ENCODE peak calls at places on chromosomes 2 and 18, in four cellular contexts. N, E, G and S are unnamed samples.

GRCh38 chr2:44167311-44167907 is 1.3 kb upstream of the PPM1B start:
- DNase-seq in G (no peak), N (no peak), E (no peak), S (no peak)

GRCh38 chr2:34365937-34366336 is 766.8 kb upstream of the FAM98A start:
- DNase-seq in G (no peak), N (no peak), E (no peak), S (no peak)

GRCh38 chr18:8657873-8658521 is 47.4 kb upstream of the MTCL1 start:
- DNase-seq in G (peak), E (no peak), N (peak), S (peak)

GRCh38 chr18:42030586-42031182 is 75.7 kb downstream of the PIK3C3 start:
- DNase-seq in G (peak), E (no peak), N (peak), S (peak)

GRCh38 chr2:12761109-12761508 is 44.4 kb downstream of the TRIB2 start:
- DNase-seq in N (no peak), G (no peak), E (no peak), S (no peak)

GRCh38 chr2:173574304-173574703 is 219.6 kb downstream of the CDCA7 start:
- DNase-seq in G (no peak), E (no peak), N (no peak), S (no peak)

GRCh38 chr2:210593166-210593565 is 36.8 kb downstream of the CPS1 start:
- DNase-seq in G (peak), N (peak), E (no peak), S (no peak)

GRCh38 chr18:61922435-61922834 is 29.6 kb upstream of the RNF152 start:
- DNase-seq in E (no peak), N (no peak), G (peak), S (peak)

GRCh38 chr2:185990861-185991525 is 252.4 kb downstream of the FSIP2 start:
- DNase-seq in N (no peak), G (peak), E (no peak), S (no peak)

GRCh38 chr18:42442661-42443060 is 487.6 kb downstream of the PIK3C3 start:
- DNase-seq in E (no peak), G (no peak), N (no peak), S (no peak)

GRCh38 chr2:101770672-101771071 is 73.2 kb downstream of the MAP4K4 start:
- DNase-seq in N (peak), E (no peak), G (peak), S (peak)

GRCh38 chr2:55565613-55566012 is 46.1 kb downstream of the CFAP36 start:
- DNase-seq in G (no peak), N (no peak), E (no peak), S (no peak)

GRCh38 chr18:76953186-76953982 is 131.0 kb downstream of the ZNF236 start:
- DNase-seq in N (no peak), G (peak), E (peak), S (no peak)

GRCh38 chr18:49591271-49591670 is 29.4 kb downstream of the LIPG start:
- DNase-seq in N (no peak), E (no peak), G (no peak), S (no peak)

GRCh38 chr18:48942554-48943261 is 8.1 kb downstream of the SMAD7 start:
- DNase-seq in E (peak), G (peak), N (peak), S (peak)

GRCh38 chr18:12908706-12909105 is 24.7 kb upstream of the PTPN2 start:
- DNase-seq in G (no peak), N (no peak), E (no peak), S (no peak)

GRCh38 chr18:51417643-51418483 is 220.4 kb upstream of the MEX3C start:
- DNase-seq in G (no peak), E (no peak), N (no peak), S (no peak)

GRCh38 chr2:39608690-39609457 is 56.8 kb upstream of the TMEM178A start:
- DNase-seq in G (no peak), E (no peak), N (peak), S (no peak)

GRCh38 chr2:73297151-73297559 is 3.8 kb upstream of the EGR4 start:
- DNase-seq in E (no peak), G (no peak), N (no peak), S (no peak)

GRCh38 chr18:59395226-59396175 is 36.4 kb upstream of the LMAN1 start:
- DNase-seq in E (no peak), N (no peak), G (no peak), S (no peak)

GRCh38 chr2:106032676-106033075 is 161.4 kb downstream of the UXS1 start:
- DNase-seq in E (no peak), G (no peak), N (no peak), S (no peak)

GRCh38 chr2:111192778-111193368 is 72.2 kb downstream of the BCL2L11 start:
- DNase-seq in E (no peak), N (no peak), G (no peak), S (no peak)

GRCh38 chr18:45046961-45047360 is 366.3 kb downstream of the SETBP1 start:
- DNase-seq in N (no peak), E (no peak), G (no peak), S (no peak)

GRCh38 chr2:60826126-60826525 is 55.2 kb upstream of the REL start:
- DNase-seq in N (no peak), G (no peak), E (no peak), S (no peak)

GRCh38 chr2:15112216-15112615 is 448.9 kb downstream of the NBAS start:
- DNase-seq in E (no peak), G (peak), N (peak), S (peak)

GRCh38 chr2:171999125-171999524 is 628 bp upstream of the METAP1D start:
- DNase-seq in N (no peak), G (no peak), E (no peak), S (no peak)

GRCh38 chr18:6920099-6920955 is 190.8 kb downstream of the ARHGAP28 start:
- DNase-seq in N (peak), G (peak), E (peak), S (peak)

GRCh38 chr18:48544661-48545415 is 6.0 kb downstream of the CTIF start:
- DNase-seq in G (no peak), E (no peak), N (no peak), S (no peak)

GRCh38 chr2:6846540-6846939 is 19.2 kb downstream of the CMPK2 start:
- DNase-seq in E (no peak), G (no peak), N (no peak), S (no peak)

GRCh38 chr2:6846967-6847695 is 18.6 kb downstream of the CMPK2 start:
- DNase-seq in E (no peak), N (no peak), G (no peak), S (no peak)

GRCh38 chr2:6841537-6842287 is 24.0 kb downstream of the CMPK2 start:
- DNase-seq in G (no peak), E (no peak), N (no peak), S (no peak)

GRCh38 chr2:6845312-6845711 is 20.4 kb downstream of the CMPK2 start:
- DNase-seq in E (no peak), N (no peak), G (no peak), S (no peak)

DNA sequence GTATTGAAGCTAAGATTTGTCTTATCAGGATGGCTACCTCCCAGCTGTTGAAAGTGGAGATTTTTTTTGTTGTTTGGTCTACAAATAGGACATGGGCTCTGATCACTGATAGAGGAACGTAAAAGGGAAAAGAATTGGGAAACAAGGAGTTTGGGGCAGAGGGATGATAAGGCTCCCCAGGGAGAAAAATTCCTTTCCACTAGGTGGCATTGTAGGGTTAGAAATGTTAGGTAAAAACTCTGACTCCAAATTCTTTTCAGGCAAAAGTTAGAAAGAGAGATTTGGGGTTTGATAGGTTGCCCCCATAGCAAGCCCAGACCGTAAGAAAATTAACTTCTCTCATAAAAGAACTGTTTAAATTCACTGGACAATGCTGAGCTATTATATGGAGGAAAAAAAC is 19.8 kb downstream of the CMPK2 start:
- DNase-seq in N (no peak), E (no peak), G (no peak), S (no peak)
- TF ChIP-seq CTCF in N (no peak), E (no peak), G (no peak), S (no peak)

DNA sequence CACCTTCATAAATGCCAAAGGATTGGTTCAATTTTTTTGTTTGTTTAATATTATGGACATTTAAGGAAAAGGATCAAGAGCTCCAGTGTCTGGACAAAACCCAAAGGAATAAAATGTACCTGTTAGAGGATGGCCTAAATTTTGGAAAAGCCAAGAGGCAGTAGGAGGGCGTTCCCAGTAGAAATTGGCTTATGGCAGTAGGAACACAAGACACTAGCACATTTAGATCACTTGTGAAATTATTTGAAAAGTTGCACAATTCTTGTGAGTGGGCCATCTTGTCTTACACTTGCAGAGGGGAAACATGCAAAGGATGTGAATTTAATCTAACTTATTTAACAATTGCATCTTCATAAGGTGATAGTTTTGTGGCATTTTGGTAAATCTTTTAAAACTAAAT is 3.2 kb downstream of the BZW1 start:
- DNase-seq in E (no peak), G (no peak), N (peak), S (no peak)
- H3K4me3 ChIP-seq in E (no peak), G (no peak), N (no peak), S (no peak)

DNA sequence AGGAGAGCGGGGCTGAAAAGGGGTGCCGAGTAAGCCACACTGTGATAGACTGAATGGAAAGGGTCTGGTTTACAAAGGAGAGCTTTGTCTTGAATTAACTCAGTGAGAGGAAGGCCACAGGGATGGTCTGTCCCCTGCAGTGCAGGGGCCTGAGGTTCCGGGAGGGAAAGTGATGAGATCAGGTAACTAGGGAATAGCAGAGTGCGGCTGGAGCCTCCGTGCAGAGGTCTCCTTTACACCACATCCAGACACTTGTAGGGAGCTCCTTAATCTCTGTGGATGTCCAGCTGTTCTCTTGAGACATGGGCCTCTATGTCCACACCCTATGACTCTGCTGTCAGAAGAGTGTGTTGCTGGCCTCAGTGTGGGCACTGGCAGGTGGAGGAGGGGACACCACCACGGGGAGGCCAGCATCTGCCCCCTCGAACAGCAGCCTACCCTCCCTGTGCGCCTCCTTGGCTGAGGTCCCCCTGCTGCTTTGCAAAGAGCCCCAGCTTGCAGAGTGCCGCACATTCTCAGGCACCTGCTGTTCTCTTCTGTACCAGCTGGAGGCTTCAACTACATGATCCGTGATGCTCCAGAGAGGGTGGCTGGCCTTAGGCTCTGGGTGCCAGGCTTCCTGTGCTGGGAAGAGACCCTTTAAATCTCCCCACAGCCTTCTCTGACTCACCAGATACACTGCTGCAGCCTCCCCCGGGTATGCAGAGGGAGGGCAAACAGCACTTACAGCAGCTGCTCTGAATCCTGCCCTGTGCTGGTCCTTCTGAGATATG is 25.9 kb downstream of the ENOSF1 start:
- DNase-seq in G (peak), N (no peak), E (no peak), S (peak)
- TF ChIP-seq CTCF in G (no peak), N (no peak), E (no peak), S (no peak)

GRCh38 chr2:240520143-240520973 is 37.4 kb downstream of the ANKMY1 start:
- DNase-seq in E (peak), G (no peak), N (no peak), S (peak)
- H3K4me3 ChIP-seq in E (no peak), G (no peak), N (peak), S (peak)

DNA sequence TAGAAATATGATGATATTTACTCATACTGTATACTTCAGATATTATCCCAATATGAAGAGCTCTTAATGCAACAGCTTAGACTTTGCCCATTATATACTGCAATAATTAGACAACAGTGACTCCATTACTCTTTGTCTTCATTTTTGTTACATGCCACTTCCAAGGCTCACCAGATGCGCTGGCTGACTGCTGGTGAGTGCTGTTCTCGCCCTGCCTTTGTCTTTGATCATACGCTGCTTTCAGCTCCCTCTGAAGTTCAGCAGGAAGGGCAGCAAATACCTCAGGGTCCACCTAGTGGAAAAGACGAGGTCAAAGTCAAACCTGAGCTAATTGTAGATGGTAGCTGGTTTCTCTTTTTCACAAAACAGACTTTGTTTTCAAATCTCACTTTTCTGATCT is 66.3 kb downstream of the EIF5B start:
- DNase-seq in E (no peak), N (no peak), G (no peak), S (peak)
- TF ChIP-seq CTCF in E (peak), N (no peak), G (no peak), S (no peak)

DNA sequence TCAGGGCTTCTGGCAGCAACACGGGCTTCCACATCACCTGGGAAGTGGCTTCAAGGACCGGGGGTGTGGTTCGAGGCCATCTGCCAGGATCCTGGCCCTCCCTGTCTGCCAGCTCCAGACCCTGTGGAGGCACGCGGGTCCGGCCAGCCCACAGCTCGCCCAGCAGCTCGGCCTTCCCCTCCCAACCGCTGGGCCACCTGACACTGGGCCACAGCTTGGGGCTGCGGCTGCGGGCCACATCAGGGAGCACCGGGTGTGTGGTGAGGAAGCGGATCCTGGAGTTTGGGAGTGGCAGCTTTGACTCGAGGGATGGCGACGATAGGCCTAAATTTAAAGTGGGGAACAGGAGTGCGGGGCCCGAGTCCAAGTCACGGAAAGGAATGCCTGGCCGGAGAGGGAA is 6.9 kb downstream of the C2orf81 start:
- DNase-seq in E (no peak), N (no peak), G (no peak), S (no peak)
- H3K4me3 ChIP-seq in E (peak), N (peak), G (no peak), S (peak)

GRCh38 chr2:161141033-161141432 is 19.2 kb upstream of the TANK start:
- DNase-seq in G (no peak), E (no peak), N (no peak), S (no peak)

GRCh38 chr2:161136194-161136593 is 24.0 kb upstream of the TANK start:
- DNase-seq in N (no peak), E (no peak), G (no peak), S (peak)

GRCh38 chr2:161138429-161138828 is 21.8 kb upstream of the TANK start:
- DNase-seq in G (no peak), N (no peak), E (no peak), S (no peak)

GRCh38 chr2:161136696-161137324 is 23.4 kb upstream of the TANK start:
- DNase-seq in G (peak), N (peak), E (no peak), S (peak)

DNA sequence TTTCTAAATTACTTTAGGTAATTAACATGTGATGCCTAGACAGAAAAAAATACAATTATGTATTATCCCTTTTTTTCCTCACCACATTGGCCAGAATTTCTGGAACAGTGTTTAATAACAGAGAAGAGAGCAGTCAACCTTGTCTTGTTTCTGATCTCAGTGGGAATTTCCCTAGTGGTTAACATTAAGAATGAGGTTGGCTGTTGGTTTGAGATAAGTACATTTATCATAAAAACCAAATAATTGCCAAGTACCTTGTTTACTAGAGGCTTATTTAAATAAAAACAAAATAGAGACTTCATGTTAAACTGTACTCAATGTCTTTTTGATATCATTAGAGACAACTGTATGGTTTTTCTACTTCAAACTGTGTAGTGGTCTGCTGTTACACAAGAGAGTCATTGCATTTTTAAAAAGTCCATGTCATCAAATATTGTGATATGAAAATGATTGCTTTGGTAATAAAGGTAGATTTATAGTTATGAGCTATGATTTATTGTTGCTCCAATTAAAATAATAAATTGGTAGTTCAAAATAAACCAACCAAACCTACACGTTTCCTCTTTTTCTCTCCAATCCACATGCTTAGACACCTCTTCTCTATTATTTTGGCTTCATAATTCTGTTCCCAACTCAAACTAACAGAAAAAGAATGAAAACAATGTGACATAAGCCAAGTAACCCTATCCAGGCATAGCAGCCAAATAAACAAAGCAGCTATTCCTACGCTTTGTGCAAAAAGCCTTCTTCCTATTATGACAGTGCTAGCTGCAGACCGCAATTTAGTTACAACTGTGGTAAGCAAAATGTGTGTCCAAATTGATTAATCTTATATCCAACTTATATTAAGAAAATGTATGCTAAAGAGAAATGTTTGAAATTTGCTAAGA is 20.9 kb upstream of the TANK start:
- DNase-seq in E (no peak), N (peak), G (peak), S (peak)
- TF ChIP-seq CTCF in E (no peak), N (no peak), G (no peak), S (no peak)

GRCh38 chr18:60873708-60874107 is 459.5 kb upstream of the CDH20 start:
- DNase-seq in G (no peak), E (no peak), N (no peak), S (no peak)
- H3K4me3 ChIP-seq in G (no peak), E (no peak), N (no peak), S (no peak)